ENCODE peak calls at places on chromosomes 11 and 22, in eight cellular contexts. A, V, H, J, X, G, B and T are unnamed samples.

GRCh38 chr22:20113551-20114310 is 2.2 kb upstream of the RANBP1 start:
- DNase-seq in B (no peak), H (no peak), G (no peak), J (no peak), A (no peak), X (no peak), V (no peak), T (no peak)

GRCh38 chr11:107928767-107929507 is 689 bp downstream of the RAB39A start:
- DNase-seq in X (no peak), H (no peak), G (peak), V (no peak), A (peak), J (no peak), B (no peak), T (peak)

GRCh38 chr11:104332110-104332509 is 168.2 kb upstream of the PDGFD start:
- DNase-seq in X (peak), B (no peak), A (peak), V (no peak), H (no peak), J (no peak), G (no peak), T (peak)

GRCh38 chr11:102800774-102801173 is 2.8 kb upstream of the MMP1 start:
- DNase-seq in J (no peak), G (no peak), X (no peak), B (no peak), A (no peak), H (no peak), V (no peak), T (no peak)

GRCh38 chr11:122523841-122524531 is 131.5 kb upstream of the UBASH3B start:
- DNase-seq in V (no peak), H (no peak), B (no peak), X (no peak), A (peak), J (no peak), G (no peak), T (peak)

GRCh38 chr22:19178065-19178658 is 374 bp downstream of the SLC25A1 start:
- DNase-seq in A (peak), B (peak), V (peak), G (peak), H (no peak), J (peak), X (peak), T (peak)

GRCh38 chr22:16912281-16912680 is 87.1 kb upstream of the XKR3 start:
- DNase-seq in A (no peak), V (no peak), J (no peak), G (no peak), B (no peak), H (no peak), X (no peak), T (no peak)

GRCh38 chr11:8033312-8033715 is 46.2 kb downstream of the EIF3F start:
- DNase-seq in V (peak), J (peak), A (peak), X (peak), H (peak), G (peak), B (peak), T (peak)

GRCh38 chr22:23305321-23305910 is 125.1 kb downstream of the BCR start:
- DNase-seq in J (no peak), B (no peak), V (no peak), G (no peak), X (no peak), H (peak), A (no peak), T (no peak)

GRCh38 chr11:32118025-32118974 is 27.4 kb downstream of the RCN1 start:
- DNase-seq in J (no peak), X (peak), B (peak), H (no peak), A (no peak), G (no peak), V (no peak), T (no peak)

GRCh38 chr11:12827929-12828812 is 153.9 kb downstream of the TEAD1 start:
- DNase-seq in A (peak), J (no peak), B (peak), H (peak), V (no peak), G (no peak), X (no peak), T (peak)

GRCh38 chr22:19818264-19819208 is 36.1 kb downstream of the GNB1L start:
- DNase-seq in V (no peak), H (no peak), X (no peak), A (no peak), G (no peak), J (no peak), B (no peak), T (no peak)

GRCh38 chr11:126484266-126484665 is 128.8 kb downstream of the ST3GAL4 start:
- DNase-seq in V (no peak), A (no peak), J (no peak), H (peak), B (no peak), G (no peak), X (no peak), T (no peak)